ENCODE peak calls at places on chromosomes 11 and 22, in four cellular contexts. One of them, this sample, is unnamed.

GRCh38 chr11:108854366-108854765 is 189.5 kb downstream of the DDX10 start:
- DNase-seq in A172: no peak
- DNase-seq in effector memory CD8-positive, alpha-beta T cell: no peak
- DNase-seq in T follicular helper cell: no peak
- DNase-seq in this sample: no peak

GRCh38 chr11:111602865-111603632 is 800 bp downstream of the SIK2 start:
- DNase-seq in effector memory CD8-positive, alpha-beta T cell: peak; percentile 7
- DNase-seq in A172: peak; percentile 1
- DNase-seq in T follicular helper cell: peak; percentile 4
- DNase-seq in this sample: peak; percentile 10

GRCh38 chr11:111923351-111923788 is 4.7 kb downstream of the C11orf52 start:
- DNase-seq in T follicular helper cell: no peak
- DNase-seq in effector memory CD8-positive, alpha-beta T cell: no peak
- DNase-seq in A172: no peak
- DNase-seq in this sample: no peak

GRCh38 chr11:124837491-124837856 is 27.8 kb upstream of the ROBO3 start:
- DNase-seq in effector memory CD8-positive, alpha-beta T cell: no peak
- DNase-seq in T follicular helper cell: no peak
- DNase-seq in A172: peak; percentile 51
- DNase-seq in this sample: no peak

GRCh38 chr22:45310331-45311032 is 748 bp downstream of the FAM118A start:
- DNase-seq in effector memory CD8-positive, alpha-beta T cell: no peak
- DNase-seq in A172: no peak
- DNase-seq in T follicular helper cell: no peak
- DNase-seq in this sample: no peak

GRCh38 chr11:62974848-62975522 is 9.8 kb downstream of the SLC22A6 start:
- DNase-seq in A172: peak; percentile 40
- DNase-seq in T follicular helper cell: no peak
- DNase-seq in effector memory CD8-positive, alpha-beta T cell: no peak
- DNase-seq in this sample: no peak

GRCh38 chr11:134566311-134566710 is 154.3 kb upstream of the B3GAT1 start:
- DNase-seq in effector memory CD8-positive, alpha-beta T cell: no peak
- DNase-seq in A172: no peak
- DNase-seq in T follicular helper cell: no peak
- DNase-seq in this sample: no peak

GRCh38 chr11:12377824-12378593 is 638 bp downstream of the PARVA start:
- DNase-seq in T follicular helper cell: no peak
- DNase-seq in A172: peak; percentile 83
- DNase-seq in effector memory CD8-positive, alpha-beta T cell: no peak
- DNase-seq in this sample: peak; percentile 3

GRCh38 chr11:61629082-61629481 is 48.2 kb upstream of the SYT7 start:
- DNase-seq in T follicular helper cell: no peak
- DNase-seq in effector memory CD8-positive, alpha-beta T cell: no peak
- DNase-seq in A172: no peak
- DNase-seq in this sample: no peak

GRCh38 chr11:476416-476815 is 26.3 kb downstream of the PTDSS2 start:
- DNase-seq in A172: no peak
- DNase-seq in effector memory CD8-positive, alpha-beta T cell: no peak
- DNase-seq in T follicular helper cell: no peak
- DNase-seq in this sample: no peak